ENCODE peak calls at places on chromosomes 11 and 22, in eight cellular contexts. O, F, J, L, E, A, K and D are unnamed samples.
A peak's percentile ranks its signal among the peaks of the same experiment; 100 is the strongest.

GRCh38 chr11:128775513-128775912 is 81.6 kb downstream of the FLI1 start:
- DNase-seq in O (no peak), F (no peak), J (no peak), L (no peak), E (no peak), A (no peak), K (no peak), D (no peak)

GRCh38 chr11:75305993-75306392 is 45.5 kb downstream of the ARRB1 start:
- DNase-seq in O (no peak), F (no peak), J (no peak), L (no peak), E (no peak), A (no peak), K (no peak), D (no peak)

GRCh38 chr22:42384506-42384905 is 47.7 kb downstream of the NFAM1 start:
- DNase-seq in O (no peak), F (no peak), J (no peak), L (no peak), E (no peak), A (no peak), K (no peak), D (no peak)

GRCh38 chr11:57354699-57355098 is 16.5 kb downstream of the P2RX3 start:
- DNase-seq in O (no peak), F (no peak), J (no peak), L (no peak), E (no peak), A (no peak), K (no peak), D (no peak)

GRCh38 chr11:74255741-74256369 is 55.6 kb downstream of the P4HA3 start:
- DNase-seq in O (no peak), F (peak; percentile 79), J (peak; percentile 64), L (peak; percentile 20), E (peak; percentile 33), A (peak; percentile 68), K (peak; percentile 75), D (no peak)

GRCh38 chr11:662689-663274 is 25.7 kb downstream of the DRD4 start:
- DNase-seq in O (no peak), F (peak; percentile 75), J (peak; percentile 87), L (no peak), E (no peak), A (peak; percentile 54), K (peak; percentile 11), D (no peak)

GRCh38 chr22:46256358-46256958 is 6.4 kb upstream of the CDPF1 start:
- DNase-seq in O (peak; percentile 20), F (no peak), J (no peak), L (no peak), E (no peak), A (no peak), K (no peak), D (no peak)

GRCh38 chr11:92411431-92411830 is 186.8 kb downstream of the FAT3 start:
- DNase-seq in O (no peak), F (no peak), J (no peak), L (no peak), E (no peak), A (no peak), K (no peak), D (no peak)

GRCh38 chr22:36470162-36470993 is 11.1 kb downstream of the TXN2 start:
- DNase-seq in O (no peak), F (peak; percentile 86), J (peak; percentile 77), L (peak; percentile 66), E (peak; percentile 68), A (peak; percentile 90), K (peak; percentile 64), D (peak; percentile 61)

GRCh38 chr22:35601743-35602633 is 15.1 kb downstream of the MB start:
- DNase-seq in O (no peak), F (no peak), J (no peak), L (no peak), E (peak; percentile 70), A (no peak), K (no peak), D (peak; percentile 53)

GRCh38 chr22:35727436-35727835 is 9.8 kb downstream of the APOL5 start:
- DNase-seq in O (no peak), F (no peak), J (no peak), L (no peak), E (no peak), A (no peak), K (no peak), D (no peak)

GRCh38 chr11:133808393-133809140 is 36.7 kb downstream of the SPATA19 start:
- DNase-seq in O (no peak), F (no peak), J (no peak), L (no peak), E (no peak), A (no peak), K (no peak), D (no peak)